ENCODE peak calls at places on chromosomes 7 and 10, in five cellular contexts. U is cardiac fibroblast, A is neural progenitor cell, J is fibroblast of lung, X is fibroblast of mammary gland. B is an unnamed sample.

GRCh38 chr10:132961-133898 is 2.0 kb upstream of the ZMYND11 start:
- DNase-seq in X (peak; percentile 64), J (peak; percentile 90), U (peak; percentile 85), A (peak; percentile 18), B (peak; percentile 44)

GRCh38 chr10:84589526-84590205 is 261.3 kb downstream of the CCSER2 start:
- DNase-seq in X (no peak), A (no peak), J (no peak), U (no peak), B (no peak)

GRCh38 chr10:2225609-2226008 is 488.3 kb upstream of the ADARB2 start:
- DNase-seq in J (no peak), A (no peak), U (no peak), X (no peak), B (no peak)

GRCh38 chr10:131570716-131571307 is 259.3 kb upstream of the TCERG1L start:
- DNase-seq in A (no peak), U (no peak), X (no peak), J (no peak), B (no peak)

GRCh38 chr10:61472090-61472674 is 19.0 kb upstream of the TMEM26 start:
- DNase-seq in A (no peak), J (no peak), U (no peak), X (no peak), B (no peak)

GRCh38 chr10:44981172-44982113 is 2.8 kb upstream of the DEPP1 start:
- DNase-seq in A (no peak), U (peak; percentile 93), X (peak; percentile 89), J (peak; percentile 95), B (no peak)

GRCh38 chr7:133545613-133546012 is 292.7 kb downstream of the EXOC4 start:
- DNase-seq in A (no peak), U (peak; percentile 45), J (peak; percentile 67), X (peak; percentile 46), B (no peak)

GRCh38 chr7:86911703-86912102 is 147.8 kb downstream of the ELAPOR2 start:
- DNase-seq in U (no peak), X (peak; percentile 15), A (peak; percentile 10), J (no peak), B (no peak)

GRCh38 chr7:131574741-131575140 is 18.3 kb upstream of the PODXL start:
- DNase-seq in X (peak; percentile 49), J (peak; percentile 41), U (peak; percentile 77), A (no peak), B (no peak)

GRCh38 chr7:113804475-113805130 is 114.2 kb downstream of the PPP1R3A start:
- DNase-seq in U (no peak), A (no peak), X (no peak), J (peak; percentile 17), B (no peak)

GRCh38 chr10:122051609-122052385 is 62.8 kb downstream of the TACC2 start:
- DNase-seq in U (peak; percentile 83), A (peak; percentile 77), J (peak; percentile 71), X (peak; percentile 68), B (peak; percentile 28)

GRCh38 chr7:32921896-32922295 is 30.3 kb upstream of the KBTBD2 start:
- DNase-seq in J (peak; percentile 58), A (no peak), U (peak; percentile 58), X (peak; percentile 29), B (peak; percentile 34)

GRCh38 chr10:124741922-124742417 is 2.2 kb downstream of the FAM53B start:
- DNase-seq in J (no peak), X (no peak), U (no peak), A (no peak), B (no peak)

GRCh38 chr7:23062452-23062851 is 43.1 kb upstream of the KLHL7 start:
- DNase-seq in X (peak; percentile 91), U (peak; percentile 27), A (no peak), J (peak; percentile 85), B (no peak)

GRCh38 chr7:26476271-26476670 is 184.6 kb downstream of the SNX10 start:
- DNase-seq in A (no peak), U (no peak), X (no peak), J (no peak), B (no peak)

DNA sequence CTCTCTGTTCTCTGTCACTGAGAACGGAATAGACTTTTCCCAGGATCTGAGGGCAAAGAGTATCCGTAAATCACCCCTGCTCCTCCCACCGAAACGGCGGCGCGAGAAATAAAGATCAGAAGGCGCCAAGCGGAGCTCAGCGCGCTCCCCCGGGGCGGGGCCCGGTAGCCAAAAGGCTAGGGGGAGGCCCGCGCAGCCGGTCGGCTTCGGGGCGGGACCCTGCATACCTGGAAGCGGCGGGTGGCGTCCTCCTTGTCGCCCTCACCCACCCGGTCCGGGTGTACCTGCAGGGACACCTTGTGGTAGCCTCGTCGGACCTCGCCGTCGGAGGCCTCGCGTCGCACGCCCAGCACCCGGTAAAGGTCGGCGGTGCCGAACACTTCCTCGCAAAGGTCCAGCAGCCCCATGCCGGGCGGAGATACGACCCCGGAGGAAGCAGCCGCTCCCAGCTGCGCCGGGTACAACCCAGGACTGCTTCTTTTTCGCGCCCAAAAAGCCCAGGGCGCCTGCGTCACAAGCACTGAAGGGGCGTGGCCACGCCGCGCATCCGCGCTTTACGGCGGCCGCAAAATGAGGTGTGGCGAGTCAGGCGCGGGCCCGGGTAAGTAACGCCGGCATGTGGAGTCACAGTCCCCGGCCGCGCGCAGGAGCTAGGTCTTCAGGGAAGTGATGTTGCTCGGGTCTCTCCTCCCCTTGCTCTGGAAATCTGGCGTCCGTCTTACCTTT is at the start of gene DNAJC9:
- DNase-seq in U (peak; percentile 95), A (peak; percentile 98), J (peak; percentile 92), X (peak; percentile 91), B (peak; percentile 50)
- TF ChIP-seq CTCF in U (no peak), A (peak; percentile 16), J (no peak), X (no peak), B (no peak)

DNA sequence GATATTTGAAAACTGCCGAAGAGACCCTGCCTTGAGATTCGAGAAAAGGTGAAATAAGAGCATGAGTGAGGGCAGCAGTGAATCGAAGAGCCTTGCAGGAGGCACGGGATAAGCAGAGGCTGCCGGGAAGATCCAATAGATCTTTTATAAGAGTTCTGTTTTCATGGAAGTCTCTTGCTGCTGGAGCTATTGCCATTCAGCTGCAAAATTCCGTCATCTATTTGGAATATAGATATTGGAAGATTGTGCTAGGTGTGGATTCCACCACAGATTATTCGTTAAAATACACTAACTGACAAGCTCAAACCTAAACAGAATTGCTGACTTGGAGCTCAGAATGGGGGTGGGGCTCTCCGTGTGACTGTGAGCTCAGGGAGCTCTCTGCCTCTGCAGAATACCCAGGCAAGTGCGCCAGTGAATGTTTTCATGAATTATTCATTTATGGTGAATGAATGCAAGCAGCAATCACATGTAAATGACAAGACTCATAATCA is 249.6 kb downstream of the TRIL start:
- DNase-seq in J (peak; percentile 66), U (no peak), A (peak; percentile 57), X (peak; percentile 49), B (no peak)
- H3K4me3 ChIP-seq in J (peak overlapping the region; percentile 0), U (peak overlapping the region; percentile 11), A (no peak overlapping the region), X (peak overlapping the region; percentile 40), B (no peak overlapping the region)

GRCh38 chr7:116441534-116441933 is 58.0 kb upstream of the CAV2 start:
- DNase-seq in X (peak; percentile 74), U (peak; percentile 65), J (no peak), A (no peak), B (no peak)

GRCh38 chr7:116439005-116439404 is 60.5 kb upstream of the CAV2 start:
- DNase-seq in X (no peak), A (no peak), U (no peak), J (no peak), B (no peak)

GRCh38 chr7:116439856-116440549 is 59.5 kb upstream of the CAV2 start:
- DNase-seq in U (peak; percentile 48), J (peak; percentile 51), A (no peak), X (no peak), B (no peak)

GRCh38 chr7:116436305-116436826 is 63.2 kb upstream of the CAV2 start:
- DNase-seq in U (no peak), J (peak; percentile 71), A (no peak), X (no peak), B (no peak)

DNA sequence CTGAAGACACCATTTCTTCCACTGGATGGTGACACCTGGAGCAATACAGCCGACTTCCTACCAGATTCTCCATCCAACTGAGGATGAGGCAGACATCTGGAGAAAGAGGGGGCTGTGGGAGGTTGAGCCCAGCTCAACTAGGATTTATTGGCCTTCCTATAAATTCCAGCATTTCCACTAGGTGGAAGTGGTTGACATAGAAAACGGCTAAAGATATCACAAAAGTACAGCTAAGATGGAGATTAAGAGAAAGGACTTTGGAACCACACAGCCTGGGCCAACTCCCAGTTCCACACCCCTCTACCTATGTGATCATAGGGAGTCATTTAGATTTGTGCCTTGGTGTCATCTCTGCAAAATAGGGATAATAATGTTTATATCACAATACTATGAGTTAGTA is 61.3 kb upstream of the CAV2 start:
- DNase-seq in A (no peak), U (peak; percentile 52), X (peak; percentile 60), J (peak; percentile 37), B (no peak)
- TF ChIP-seq CTCF in A (no peak), U (peak; percentile 13), X (peak; percentile 34), J (no peak), B (no peak)

DNA sequence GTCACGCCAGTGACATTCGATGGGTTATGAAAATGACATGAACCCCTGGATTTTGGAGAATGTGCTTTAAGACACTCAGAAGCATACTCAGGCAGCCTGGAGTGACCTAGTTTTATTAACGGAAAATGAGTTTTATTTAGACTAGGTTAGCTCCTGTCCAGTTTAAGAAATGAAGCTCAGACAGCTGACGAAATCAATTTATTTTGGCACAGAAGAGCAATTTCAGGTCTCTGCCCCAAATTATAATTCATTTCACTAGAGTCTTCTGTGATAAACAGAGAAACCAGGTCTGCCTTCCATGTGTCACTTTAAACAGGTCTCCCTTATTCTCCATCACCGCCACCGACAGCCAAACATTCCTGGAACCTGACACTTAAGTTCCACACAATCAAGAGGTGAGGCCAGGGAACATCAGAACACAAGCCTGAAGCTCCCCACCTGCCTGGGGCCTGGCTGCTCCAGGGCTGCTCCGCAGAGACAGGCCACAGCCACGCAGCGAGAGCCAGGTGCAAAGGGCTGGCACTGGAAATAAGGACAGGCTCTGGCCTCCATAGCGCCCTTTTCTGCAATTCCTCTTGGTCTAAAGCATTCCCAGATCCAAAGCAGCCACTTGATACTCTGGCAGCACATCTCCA is 49.9 kb downstream of the VOPP1 start:
- DNase-seq in X (no peak), A (no peak), U (no peak), J (no peak), B (no peak)
- H3K4me3 ChIP-seq in X (no peak overlapping the region), A (no peak overlapping the region), U (no peak overlapping the region), J (no peak overlapping the region), B (no peak overlapping the region)

GRCh38 chr7:30906520-30907240 is 5.0 kb upstream of the AQP1 start:
- DNase-seq in A (no peak), X (peak; percentile 60), U (peak; percentile 30), J (peak; percentile 58), B (no peak)

GRCh38 chr7:30907527-30908267 is 4.0 kb upstream of the AQP1 start:
- DNase-seq in X (no peak), J (no peak), U (no peak), A (no peak), B (no peak)

GRCh38 chr7:30909431-30909830 is 2.2 kb upstream of the AQP1 start:
- DNase-seq in J (no peak), X (no peak), U (no peak), A (no peak), B (no peak)

GRCh38 chr7:30910369-30911073 is 1.1 kb upstream of the AQP1 start:
- DNase-seq in U (no peak), X (no peak), A (no peak), J (no peak), B (no peak)

DNA sequence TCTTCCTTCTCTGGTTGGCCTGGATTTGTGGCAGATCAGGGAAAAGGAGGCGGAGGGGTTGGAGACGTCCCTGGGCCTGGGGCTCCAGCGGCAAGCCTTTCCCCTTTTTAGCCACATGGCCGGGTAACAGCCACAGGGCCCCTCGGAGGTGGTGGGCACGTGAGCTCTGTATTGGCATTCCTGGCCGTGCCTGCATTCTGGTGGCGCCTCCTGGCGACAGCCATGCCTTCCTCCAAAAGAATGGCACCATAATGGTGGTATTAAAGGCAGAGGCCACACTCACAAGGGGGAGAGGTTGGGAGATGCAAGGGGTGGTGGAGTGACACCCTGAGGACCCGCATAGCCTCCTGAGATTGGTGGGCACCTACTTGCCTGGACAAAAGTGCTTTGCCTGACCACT is 3.0 kb upstream of the AQP1 start:
- DNase-seq in X (no peak), A (peak; percentile 75), J (no peak), U (no peak), B (no peak)
- TF ChIP-seq CTCF in X (no peak), A (peak; percentile 66), J (peak; percentile 27), U (peak; percentile 12), B (peak; percentile 4)

B was measured in AG04449.